ENCODE peak calls at places on chromosomes 2 and 18, in four cellular contexts. Q is nucleus accumbens; G is stimulated activated CD8-positive, alpha-beta memory T cell treated with anti-CD3 and anti-CD28 coated beads, Interleukin-2, amount 100 ng/mL, for 1 hour; R is activated T-cell treated with anti-CD3 and anti-CD28 coated beads, Interleukin-2, amount 50 U/mL, for 4 hours. D is an unnamed sample.

GRCh38 chr2:119255760-119256573 is 32.3 kb downstream of the STEAP3 start:
- DNase-seq in Q (no peak), G (no peak), R (no peak), D (no peak)

GRCh38 chr2:24258718-24259117 is 83.9 kb downstream of the FAM228A start:
- DNase-seq in Q (no peak), G (no peak), R (no peak), D (no peak)

GRCh38 chr2:113888641-113889470 is 1.0 kb upstream of the ACTR3 start:
- DNase-seq in Q (no peak), G (no peak), R (no peak), D (no peak)

GRCh38 chr2:195575879-195576391 is 81.1 kb upstream of the SLC39A10 start:
- DNase-seq in Q (no peak), G (no peak), R (no peak), D (no peak)

GRCh38 chr2:237996041-237996593 is 29.3 kb downstream of the UBE2F start:
- DNase-seq in Q (no peak), G (no peak), R (no peak), D (no peak)

GRCh38 chr2:46365913-46366674 is 68.9 kb downstream of the EPAS1 start:
- DNase-seq in Q (no peak), G (no peak), R (no peak), D (no peak)

GRCh38 chr2:95316466-95317122 is 19.4 kb downstream of the KCNIP3 start:
- DNase-seq in Q (no peak), G (no peak), R (no peak), D (no peak)

GRCh38 chr2:191245869-191246531 is 796 bp downstream of the MYO1B start:
- DNase-seq in Q (no peak), G (no peak), R (peak), D (peak)

GRCh38 chr2:7418343-7418742 is 501.1 kb downstream of the RNF144A start:
- DNase-seq in Q (no peak), G (no peak), R (no peak), D (no peak)

GRCh38 chr18:6746386-6746960 is 17.0 kb downstream of the ARHGAP28 start:
- DNase-seq in Q (no peak), G (no peak), R (no peak), D (no peak)